ENCODE peak calls at places on chromosomes 2 and 18, in five cellular contexts. X is neural progenitor cell, L is NCI-H1417, S is cortex of kidney, Y is endothelial cell of umbilical vein. C is an unnamed sample.
A peak's percentile ranks its signal among the peaks of the same experiment; 100 is the strongest.

GRCh38 chr2:30673127-30673526 is 134.1 kb downstream of the CAPN13 start:
- DNase-seq in X (no peak), L (no peak), S (no peak), Y (no peak), C (no peak)

GRCh38 chr2:178190938-178191910 is 3.1 kb upstream of the OSBPL6 start:
- DNase-seq in X (no peak), L (no peak), S (no peak), Y (no peak), C (no peak)

GRCh38 chr2:85999131-85999831 is 106.4 kb downstream of the POLR1A start:
- DNase-seq in X (no peak), L (no peak), S (no peak), Y (peak; percentile 36), C (peak; percentile 31)

GRCh38 chr2:26355038-26355995 is 8.7 kb upstream of the ADGRF3 start:
- DNase-seq in X (no peak), L (peak; percentile 53), S (no peak), Y (no peak), C (no peak)

GRCh38 chr18:7641813-7642212 is 74.7 kb downstream of the PTPRM start:
- DNase-seq in X (no peak), L (no peak), S (no peak), Y (no peak), C (no peak)

GRCh38 chr2:10009811-10010781 is 33.3 kb upstream of the KLF11 start:
- DNase-seq in X (no peak), L (no peak), S (no peak), Y (no peak), C (no peak)

GRCh38 chr2:120385355-120386127 is 39.6 kb downstream of the INHBB start:
- DNase-seq in X (peak; percentile 30), L (no peak), S (no peak), Y (no peak), C (no peak)

GRCh38 chr2:113225505-113226259 is 51.9 kb downstream of the PSD4 start:
- DNase-seq in X (peak; percentile 87), L (peak; percentile 69), S (peak; percentile 16), Y (no peak), C (no peak)

GRCh38 chr18:32271649-32272324 is 81.9 kb downstream of the MEP1B start:
- DNase-seq in X (peak; percentile 61), L (peak; percentile 18), S (no peak), Y (peak; percentile 38), C (no peak)

GRCh38 chr18:31920326-31920725 is 22.6 kb downstream of the TRAPPC8 start:
- DNase-seq in X (no peak), L (no peak), S (no peak), Y (no peak), C (no peak)

GRCh38 chr18:52288403-52289004 is 51.5 kb upstream of the DCC start:
- DNase-seq in X (peak; percentile 66), L (peak; percentile 33), S (no peak), Y (no peak), C (no peak)

GRCh38 chr2:46268986-46269385 is 28.2 kb upstream of the EPAS1 start:
- DNase-seq in X (no peak), L (no peak), S (no peak), Y (no peak), C (no peak)

GRCh38 chr18:28189400-28190239 is 12.7 kb upstream of the CDH2 start:
- DNase-seq in X (peak; percentile 45), L (peak; percentile 47), S (no peak), Y (peak; percentile 73), C (no peak)

GRCh38 chr2:121063471-121063870 is 221.5 kb downstream of the TFCP2L1 start:
- DNase-seq in X (no peak), L (no peak), S (no peak), Y (no peak), C (no peak)

GRCh38 chr18:80196528-80197320 is 50.6 kb downstream of the PARD6G start:
- DNase-seq in X (peak; percentile 74), L (no peak), S (no peak), Y (no peak), C (no peak)

GRCh38 chr2:26740890-26741302 is 23.2 kb upstream of the SLC35F6 start:
- DNase-seq in X (peak; percentile 51), L (no peak), S (no peak), Y (no peak), C (no peak)

GRCh38 chr2:196389670-196390069 is 218.3 kb upstream of the STK17B start:
- DNase-seq in X (no peak), L (no peak), S (no peak), Y (no peak), C (no peak)

GRCh38 chr2:226411727-226412360 is 387.8 kb downstream of the IRS1 start:
- DNase-seq in X (no peak), L (no peak), S (no peak), Y (no peak), C (no peak)

GRCh38 chr2:190320696-190321095 is 1.1 kb upstream of the HIBCH start:
- DNase-seq in X (no peak), L (no peak), S (no peak), Y (no peak), C (no peak)

GRCh38 chr2:172239944-172240590 is 137.4 kb upstream of the DLX2 start:
- DNase-seq in X (no peak), L (no peak), S (no peak), Y (peak; percentile 55), C (no peak)

GRCh38 chr2:165390875-165391274 is 78.6 kb upstream of the CSRNP3 start:
- DNase-seq in X (no peak), L (peak; percentile 20), S (no peak), Y (no peak), C (no peak)

GRCh38 chr18:11955299-11956029 is 25.8 kb upstream of the IMPA2 start:
- DNase-seq in X (no peak), L (no peak), S (no peak), Y (peak; percentile 87), C (no peak)

GRCh38 chr2:200319587-200320337 is 13.3 kb downstream of the SPATS2L start:
- DNase-seq in X (no peak), L (no peak), S (no peak), Y (peak; percentile 44), C (no peak)

GRCh38 chr2:202479090-202479489 is 103.0 kb downstream of the BMPR2 start:
- DNase-seq in X (no peak), L (no peak), S (no peak), Y (no peak), C (no peak)

GRCh38 chr2:37768491-37768925 is 97.1 kb upstream of the CDC42EP3 start:
- DNase-seq in X (no peak), L (no peak), S (no peak), Y (no peak), C (no peak)

GRCh38 chr2:160332318-160332717 is 132.2 kb upstream of the ITGB6 start:
- DNase-seq in X (no peak), L (no peak), S (no peak), Y (peak; percentile 70), C (peak; percentile 9)

GRCh38 chr2:62467475-62468321 is 38.3 kb downstream of the TMEM17 start:
- DNase-seq in X (no peak), L (peak; percentile 35), S (no peak), Y (no peak), C (no peak)

GRCh38 chr2:202337706-202338346 is 38.3 kb upstream of the BMPR2 start:
- DNase-seq in X (no peak), L (no peak), S (no peak), Y (no peak), C (no peak)

GRCh38 chr2:28716265-28716865 is 35.3 kb upstream of the PPP1CB start:
- DNase-seq in X (no peak), L (peak; percentile 75), S (no peak), Y (peak; percentile 88), C (no peak)

GRCh38 chr18:3529597-3529996 is 79.6 kb downstream of the TGIF1 start:
- DNase-seq in X (no peak), L (no peak), S (no peak), Y (no peak), C (no peak)

GRCh38 chr2:239828192-239828972 is 196.8 kb downstream of the NDUFA10 start:
- DNase-seq in X (no peak), L (no peak), S (no peak), Y (no peak), C (no peak)

GRCh38 chr2:96788393-96789244 is 27.4 kb upstream of the CNNM3 start:
- DNase-seq in X (no peak), L (peak; percentile 85), S (no peak), Y (no peak), C (no peak)

GRCh38 chr2:104982111-104982510 is 55.8 kb upstream of the MRPS9 start:
- DNase-seq in X (no peak), L (no peak), S (no peak), Y (no peak), C (no peak)

GRCh38 chr2:6368271-6368670 is 497.4 kb downstream of the CMPK2 start:
- DNase-seq in X (no peak), L (no peak), S (no peak), Y (no peak), C (no peak)

GRCh38 chr18:62394001-62394763 is 69.1 kb downstream of the TNFRSF11A start:
- DNase-seq in X (no peak), L (no peak), S (no peak), Y (no peak), C (no peak)

GRCh38 chr2:18645315-18645714 is 55.9 kb upstream of the NT5C1B start:
- DNase-seq in X (no peak), L (no peak), S (no peak), Y (no peak), C (no peak)

GRCh38 chr2:196961889-196962288 is 35.4 kb upstream of the PGAP1 start:
- DNase-seq in X (no peak), L (no peak), S (no peak), Y (no peak), C (no peak)

GRCh38 chr2:171878481-171878993 is 15.5 kb downstream of the SLC25A12 start:
- DNase-seq in X (no peak), L (peak; percentile 30), S (no peak), Y (peak; percentile 22), C (no peak)